ENCODE peak calls at places on chromosomes 4 and X, in eight cellular contexts. D is foreskin fibroblast, K is neural crest cell, P is right lobe of liver, W is HL-60, X is A549, T is AG04449, M is fibroblast of pulmonary artery. G is an unnamed sample.

GRCh38 chrX:39753296-39753996 is 344.3 kb downstream of the BCOR start:
- DNase-seq in D (no peak), K (no peak), P (no peak), W (peak), X (peak), T (no peak), M (peak), G (no peak)

GRCh38 chr4:169716677-169717076 is 41.1 kb downstream of the HPF1 start:
- DNase-seq in D (no peak), K (no peak), P (no peak), W (no peak), X (no peak), T (no peak), M (peak), G (no peak)

GRCh38 chr4:1678244-1678643 is 5.9 kb downstream of the FAM53A start:
- DNase-seq in D (no peak), K (no peak), P (peak), W (no peak), X (no peak), T (no peak), M (no peak), G (no peak)

GRCh38 chr4:81211956-81212355 is 3.1 kb downstream of the PRKG2 start:
- DNase-seq in D (peak), K (no peak), P (no peak), W (no peak), X (no peak), T (no peak), M (no peak), G (no peak)

GRCh38 chr4:25563071-25563564 is 92.5 kb upstream of the SLC34A2 start:
- DNase-seq in D (no peak), K (no peak), P (no peak), W (no peak), X (peak), T (no peak), M (no peak), G (no peak)

GRCh38 chrX:31706456-31706855 is 634.6 kb upstream of the FTHL17 start:
- DNase-seq in D (no peak), K (no peak), P (no peak), W (no peak), X (no peak), T (no peak), M (peak), G (no peak)

GRCh38 chr4:22607382-22607781 is 85.4 kb upstream of the GBA3 start:
- DNase-seq in D (peak), K (no peak), P (peak), W (peak), X (peak), T (no peak), M (peak), G (no peak)

GRCh38 chr4:35315419-35315818 is 928.9 kb downstream of the ARAP2 start:
- DNase-seq in D (no peak), K (no peak), P (no peak), W (no peak), X (no peak), T (no peak), M (no peak), G (no peak)

GRCh38 chr4:110508827-110509446 is 33.0 kb downstream of the ENPEP start:
- DNase-seq in D (peak), K (no peak), P (no peak), W (no peak), X (peak), T (no peak), M (peak), G (no peak)

GRCh38 chr4:100109921-100110320 is 80.3 kb downstream of the DDIT4L start:
- DNase-seq in D (no peak), K (no peak), P (no peak), W (no peak), X (no peak), T (no peak), M (no peak), G (no peak)

GRCh38 chr4:77852892-77853495 is 9.6 kb upstream of the MRPL1 start:
- DNase-seq in D (no peak), K (no peak), P (no peak), W (peak), X (no peak), T (no peak), M (no peak), G (peak)

GRCh38 chr4:84887824-84888223 is 78.7 kb downstream of the WDFY3 start:
- DNase-seq in D (peak), K (no peak), P (no peak), W (no peak), X (no peak), T (no peak), M (peak), G (no peak)

GRCh38 chrX:10597871-10598270 is 22.5 kb downstream of the MID1 start:
- DNase-seq in D (peak), K (no peak), P (no peak), W (peak), X (peak), T (no peak), M (peak), G (no peak)

GRCh38 chr4:7103599-7104365 is 35.9 kb upstream of the GRPEL1 start:
- DNase-seq in D (no peak), K (peak), P (peak), W (no peak), X (peak), T (no peak), M (no peak), G (no peak)
- TF ChIP-seq CTCF in D (no peak), K (no peak), P (no peak), W (no peak), X (no peak), T (no peak), M (no peak), G (no peak)

DNA sequence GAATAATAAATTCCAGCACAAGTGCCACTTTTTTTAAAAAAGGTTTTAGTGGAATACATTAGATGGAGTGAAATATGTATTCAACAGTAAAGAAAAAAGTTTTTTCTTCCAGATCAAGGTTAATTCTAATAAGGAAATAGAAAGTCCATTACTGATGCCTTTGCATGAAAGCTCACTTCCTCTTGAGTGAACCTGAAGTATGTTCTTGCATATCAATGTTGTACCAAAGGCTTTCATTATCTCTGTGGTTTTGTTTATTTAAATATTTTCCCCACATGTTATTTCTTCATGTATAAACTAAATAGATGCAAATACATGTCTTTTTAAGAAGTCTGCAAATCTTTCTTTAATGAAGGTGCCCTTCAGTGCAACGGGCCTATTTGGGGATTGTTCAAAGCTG is 307.9 kb downstream of the C4orf33 start:
- DNase-seq in D (no peak), K (no peak), P (no peak), W (no peak), X (no peak), T (no peak), M (no peak), G (no peak)
- TF ChIP-seq CTCF in D (no peak), K (no peak), P (no peak), W (no peak), X (no peak), T (no peak), M (no peak), G (no peak)

GRCh38 chrX:15493118-15494082 is at the start of gene PIR:
- DNase-seq in D (peak), K (peak), P (peak), W (peak), X (peak), T (no peak), M (peak), G (peak)
- TF ChIP-seq CTCF in D (peak), K (peak), P (peak), W (no peak), X (peak), T (peak), M (peak), G (peak)

DNA sequence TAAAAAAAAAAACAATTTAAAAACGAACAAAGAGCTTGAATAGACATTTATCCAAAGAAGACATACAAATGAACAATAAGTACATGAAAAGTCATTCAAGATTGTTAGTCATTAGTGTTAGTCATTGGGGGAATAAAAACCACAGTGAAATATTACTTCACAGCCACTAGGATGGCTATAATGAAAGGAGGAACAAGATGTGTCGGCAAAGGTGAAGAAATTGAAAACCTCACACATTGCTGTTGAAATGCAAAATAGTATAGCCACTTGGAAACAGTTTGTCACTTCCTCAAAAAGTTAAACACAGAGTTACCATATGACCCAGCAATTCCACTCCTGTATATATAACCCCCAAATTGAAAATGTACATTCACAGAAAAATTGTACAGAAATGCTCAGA is 45.2 kb upstream of the SLC39A8 start:
- DNase-seq in D (no peak), K (no peak), P (no peak), W (peak), X (no peak), T (no peak), M (peak), G (peak)
- TF ChIP-seq CTCF in D (no peak), K (no peak), P (no peak), W (no peak), X (no peak), T (no peak), M (peak), G (no peak)

GRCh38 chrX:55908685-55909212 is 191.2 kb downstream of the RRAGB start:
- DNase-seq in D (no peak), K (peak), P (no peak), W (no peak), X (peak), T (no peak), M (peak), G (no peak)

GRCh38 chrX:55907968-55908607 is 190.5 kb downstream of the RRAGB start:
- DNase-seq in D (no peak), K (peak), P (peak), W (peak), X (peak), T (no peak), M (peak), G (peak)
- TF ChIP-seq CTCF in D (peak), K (peak), P (no peak), W (no peak), X (no peak), T (no peak), M (peak), G (peak)

GRCh38 chr4:128796934-128797333 is 12.6 kb upstream of the JADE1 start:
- DNase-seq in D (no peak), K (no peak), P (no peak), W (no peak), X (peak), T (no peak), M (no peak), G (no peak)

GRCh38 chr4:128793859-128794667 is 15.4 kb upstream of the JADE1 start:
- DNase-seq in D (no peak), K (no peak), P (no peak), W (no peak), X (peak), T (no peak), M (peak), G (no peak)
- TF ChIP-seq CTCF in D (no peak), K (no peak), P (no peak), W (no peak), X (no peak), T (no peak), M (no peak), G (no peak)